ENCODE peak calls at places on chromosomes 1 and 21, in four cellular contexts. J is H9, F is mesendoderm, S is H1. A is an unnamed sample.

GRCh38 chr1:100463809-100464424 is 74.0 kb upstream of the GPR88 start:
- DNase-seq in F (peak), J (peak), S (no peak), A (peak)

GRCh38 chr1:40162791-40163441 is 1.7 kb downstream of the RLF start:
- DNase-seq in S (no peak), J (no peak), F (peak), A (peak)

GRCh38 chr1:97334454-97334853 is 586.4 kb downstream of the DPYD start:
- DNase-seq in S (no peak), F (no peak), J (no peak), A (peak)

GRCh38 chr1:17212487-17213121 is 7.7 kb downstream of the PADI1 start:
- DNase-seq in J (no peak), S (no peak), F (peak), A (peak)

GRCh38 chr1:101993703-101994102 is 3.0 kb downstream of the OLFM3 start:
- DNase-seq in J (no peak), F (peak), S (no peak), A (no peak)

GRCh38 chr1:186633101-186633500 is 47.1 kb downstream of the PTGS2 start:
- DNase-seq in S (no peak), J (no peak), F (no peak), A (no peak)

GRCh38 chr1:156746716-156747631 is 4.5 kb downstream of the HDGF start:
- DNase-seq in J (peak), F (peak), S (peak), A (peak)

GRCh38 chr21:43367859-43368258 is 59.1 kb downstream of the SIK1 start:
- DNase-seq in S (no peak), F (no peak), J (no peak), A (no peak)

GRCh38 chr1:64981602-64981981 is 15.2 kb upstream of the JAK1 start:
- DNase-seq in J (no peak), S (no peak), F (no peak), A (no peak)

GRCh38 chr1:27552911-27553420 is 51.0 kb downstream of the AHDC1 start:
- DNase-seq in J (peak), F (peak), S (no peak), A (no peak)

GRCh38 chr1:181152892-181153633 is 64.6 kb downstream of the IER5 start:
- DNase-seq in J (no peak), S (no peak), F (peak), A (peak)

GRCh38 chr1:173099166-173099565 is 48.4 kb upstream of the TNFSF18 start:
- DNase-seq in S (no peak), F (no peak), J (no peak), A (no peak)

GRCh38 chr1:181159451-181160151 is 71.1 kb downstream of the IER5 start:
- DNase-seq in S (no peak), J (no peak), F (no peak), A (peak)

GRCh38 chr1:94068831-94069648 is 51.9 kb downstream of the ABCA4 start:
- DNase-seq in J (no peak), F (peak), S (no peak), A (peak)

GRCh38 chr1:69994261-69994660 is 211.1 kb downstream of the LRRC40 start:
- DNase-seq in S (no peak), J (no peak), F (no peak), A (no peak)

GRCh38 chr1:95650631-95651030 is 416.6 kb downstream of the RWDD3 start:
- DNase-seq in F (peak), J (no peak), S (no peak), A (no peak)

GRCh38 chr1:42176902-42177519 is 12.5 kb upstream of the GUCA2A start:
- DNase-seq in S (no peak), J (peak), F (peak), A (peak)

GRCh38 chr1:100009458-100009857 is 39.7 kb downstream of the SLC35A3 start:
- DNase-seq in J (no peak), F (peak), S (no peak), A (peak)

DNA sequence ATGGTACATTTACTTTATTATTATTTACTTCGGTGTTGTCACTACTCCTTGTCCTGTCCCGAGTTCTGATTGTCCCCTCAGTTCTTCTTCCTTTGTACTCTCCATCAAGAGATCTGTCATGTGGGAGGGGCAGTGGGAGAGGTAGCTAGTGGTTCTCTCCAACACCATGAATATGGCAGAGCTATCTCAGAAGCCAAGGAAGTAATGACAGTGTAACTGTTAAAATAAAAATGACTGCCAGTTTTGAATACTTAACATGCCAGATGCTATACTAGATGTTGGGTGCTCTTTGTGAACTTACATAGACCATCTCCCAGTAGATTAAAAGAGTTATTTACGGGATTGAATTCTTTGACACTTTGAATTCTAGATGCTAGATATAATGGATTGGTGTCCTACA is 28.6 kb downstream of the IVNS1ABP start:
- DNase-seq in F (no peak), S (no peak), J (no peak), A (no peak)
- H4K5ac ChIP-seq in F (no peak), S (no peak), J (no peak), A (no peak)

GRCh38 chr1:85134583-85135455 is 66.0 kb downstream of the SYDE2 start:
- DNase-seq in F (no peak), J (no peak), S (no peak), A (peak)

GRCh38 chr1:85137660-85138059 is 63.2 kb downstream of the SYDE2 start:
- DNase-seq in F (no peak), S (no peak), J (no peak), A (no peak)

GRCh38 chr1:85135456-85135798 is 65.4 kb downstream of the SYDE2 start:
- DNase-seq in F (no peak), S (no peak), J (no peak), A (no peak)

GRCh38 chr1:85132078-85132715 is 68.6 kb downstream of the SYDE2 start:
- DNase-seq in F (no peak), S (no peak), J (no peak), A (peak)

GRCh38 chr1:85133565-85134159 is 67.2 kb downstream of the SYDE2 start:
- DNase-seq in F (no peak), S (no peak), J (no peak), A (no peak)
- H3K56ac ChIP-seq in F (no peak), S (no peak), J (no peak), A (no peak)

DNA sequence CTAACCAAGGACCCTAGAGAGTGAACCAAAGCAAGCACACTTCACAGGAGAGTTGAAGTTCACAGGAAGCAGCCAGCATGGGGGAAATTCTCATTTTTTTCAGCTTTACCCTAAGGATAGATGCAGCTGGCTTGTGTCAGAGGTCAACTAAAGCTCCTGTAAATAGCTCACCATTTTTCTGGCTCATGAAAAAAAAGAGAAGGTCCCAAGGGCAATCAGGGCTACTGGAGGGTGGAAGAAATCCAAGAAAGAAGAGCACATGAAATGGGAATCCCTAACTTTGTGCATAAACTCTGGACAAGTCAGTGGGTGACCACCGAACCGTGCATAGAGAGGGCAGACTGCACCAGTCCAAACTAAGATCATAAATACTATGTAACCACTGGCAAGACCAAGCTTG is 58.4 kb downstream of the KCNJ15 start:
- DNase-seq in S (no peak), J (no peak), F (no peak), A (no peak)
- H4K5ac ChIP-seq in S (no peak), J (no peak), F (no peak), A (no peak)

GRCh38 chr1:147241955-147242448 is 482 bp upstream of the CHD1L start:
- DNase-seq in F (no peak), J (no peak), S (no peak), A (no peak)
- H3K56ac ChIP-seq in F (peak), J (no peak), S (no peak), A (peak)

GRCh38 chr1:29306471-29307140 is 70.3 kb downstream of the PTPRU start:
- DNase-seq in S (no peak), J (no peak), F (no peak), A (no peak)

GRCh38 chr1:29303201-29304024 is 67.1 kb downstream of the PTPRU start:
- DNase-seq in F (no peak), J (no peak), S (no peak), A (no peak)

GRCh38 chr1:29304025-29304684 is 67.8 kb downstream of the PTPRU start:
- DNase-seq in S (no peak), J (no peak), F (no peak), A (no peak)

GRCh38 chr1:29309621-29310020 is 73.3 kb downstream of the PTPRU start:
- DNase-seq in S (no peak), J (no peak), F (no peak), A (no peak)

GRCh38 chr1:29305943-29306342 is 69.6 kb downstream of the PTPRU start:
- DNase-seq in S (no peak), J (no peak), F (peak), A (peak)
- H4K5ac ChIP-seq in S (no peak), J (no peak), F (no peak), A (no peak)

DNA sequence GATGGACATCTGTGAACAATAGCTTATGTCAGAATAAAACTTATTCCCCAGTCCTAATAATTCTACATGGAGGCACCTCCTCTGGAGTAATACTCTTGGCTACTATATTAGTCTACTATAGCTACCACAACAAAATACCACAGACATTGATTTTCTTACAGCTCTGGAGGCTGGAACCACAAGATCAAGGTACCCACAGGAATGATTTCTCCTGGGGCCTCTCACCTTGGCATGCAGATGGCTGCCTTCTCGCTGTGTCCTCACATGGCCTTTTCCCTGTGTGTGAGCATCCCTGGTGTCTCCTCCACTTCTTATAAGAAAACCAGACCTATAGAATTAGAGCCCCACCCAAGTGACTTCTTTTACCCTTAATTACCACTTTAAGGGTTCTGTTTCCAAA is 244.3 kb downstream of the BARHL2 start:
- DNase-seq in J (no peak), S (no peak), F (no peak), A (no peak)
- H3K56ac ChIP-seq in J (no peak), S (no peak), F (no peak), A (no peak)

GRCh38 chr1:71719330-71719729 is 563.0 kb downstream of the NEGR1 start:
- DNase-seq in F (no peak), J (no peak), S (no peak), A (no peak)
- H4K5ac ChIP-seq in F (no peak), J (no peak), S (no peak), A (no peak)

GRCh38 chr1:244896550-244896949 is 32.2 kb upstream of the HNRNPU start:
- DNase-seq in J (no peak), S (no peak), F (no peak), A (peak)
- H3K56ac ChIP-seq in J (no peak), S (no peak), F (no peak), A (no peak)

GRCh38 chr1:31980835-31981782 is 32.6 kb upstream of the KHDRBS1 start:
- DNase-seq in J (no peak), F (no peak), S (no peak), A (no peak)

GRCh38 chr1:31978853-31979400 is 34.7 kb upstream of the KHDRBS1 start:
- DNase-seq in S (no peak), J (peak), F (peak), A (no peak)

GRCh38 chr1:31970873-31971272 is 32.7 kb upstream of the PTP4A2 start:
- DNase-seq in F (no peak), J (no peak), S (no peak), A (no peak)

GRCh38 chr1:31977361-31978131 is 36.1 kb upstream of the KHDRBS1 start:
- DNase-seq in S (peak), J (peak), F (peak), A (peak)

GRCh38 chr1:31976401-31976800 is 37.3 kb upstream of the KHDRBS1 start:
- DNase-seq in F (no peak), S (no peak), J (no peak), A (peak)
- H4K5ac ChIP-seq in F (no peak), S (no peak), J (no peak), A (no peak)